ENCODE peak calls at places on chromosomes 11 and 22, in five cellular contexts. E is H1, R is HepG2, Q is GM12891, J is GM12878. C is an unnamed sample.

GRCh38 chr11:95531116-95531515 is 258.5 kb downstream of the FAM76B start:
- DNase-seq in E (no peak), R (no peak), Q (no peak), J (no peak), C (no peak)

GRCh38 chr22:36238348-36239149 is 778 bp downstream of the APOL2 start:
- DNase-seq in E (no peak), R (no peak), Q (no peak), J (no peak), C (no peak)

GRCh38 chr11:44923080-44923479 is 27.6 kb downstream of the TP53I11 start:
- DNase-seq in E (no peak), R (no peak), Q (no peak), J (no peak), C (no peak)

GRCh38 chr11:105619556-105619955 is 9.7 kb downstream of the GRIA4 start:
- DNase-seq in E (no peak), R (no peak), Q (no peak), J (no peak), C (no peak)

GRCh38 chr22:42164901-42165300 is 34.3 kb upstream of the CYP2D6 start:
- DNase-seq in E (no peak), R (no peak), Q (no peak), J (no peak), C (no peak)

GRCh38 chr11:13238879-13239514 is 38.6 kb upstream of the BMAL1 start:
- DNase-seq in E (no peak), R (peak), Q (peak), J (no peak), C (no peak)

GRCh38 chr11:94130589-94131362 is 2.1 kb downstream of the PANX1 start:
- DNase-seq in E (no peak), R (no peak), Q (no peak), J (no peak), C (no peak)

GRCh38 chr11:27055065-27055682 is 14.6 kb downstream of the BBOX1 start:
- DNase-seq in E (no peak), R (peak), Q (no peak), J (no peak), C (no peak)

GRCh38 chr11:102971766-102972165 is 16.2 kb upstream of the MMP13 start:
- DNase-seq in E (no peak), R (no peak), Q (no peak), J (no peak), C (no peak)

GRCh38 chr11:8247312-8247711 is 16.4 kb downstream of the LMO1 start:
- DNase-seq in E (no peak), R (no peak), Q (no peak), J (no peak), C (no peak)

GRCh38 chr11:26993965-26994446 is at the start of gene FIBIN:
- DNase-seq in E (no peak), R (no peak), Q (no peak), J (no peak), C (no peak)

GRCh38 chr11:124657922-124658321 is 15.6 kb downstream of the SIAE start:
- DNase-seq in E (no peak), R (no peak), Q (no peak), J (no peak), C (no peak)

GRCh38 chr22:23632178-23632577 is at the start of gene DRICH1:
- DNase-seq in E (no peak), R (no peak), Q (no peak), J (no peak), C (no peak)

GRCh38 chr11:76666408-76666807 is 4.1 kb downstream of the LRRC32 start:
- DNase-seq in E (no peak), R (no peak), Q (no peak), J (no peak), C (peak)

GRCh38 chr11:58301576-58301975 is 33.5 kb upstream of the OR10W1 start:
- DNase-seq in E (no peak), R (no peak), Q (no peak), J (no peak), C (no peak)

GRCh38 chr11:30487200-30487898 is 98.8 kb downstream of the MPPED2 start:
- DNase-seq in E (no peak), R (no peak), Q (no peak), J (no peak), C (no peak)

GRCh38 chr22:42297778-42298177 is 27.3 kb upstream of the TCF20 start:
- DNase-seq in E (no peak), R (peak), Q (no peak), J (no peak), C (no peak)

GRCh38 chr11:28400236-28401100 is 292.3 kb downstream of the METTL15 start:
- DNase-seq in E (no peak), R (peak), Q (no peak), J (no peak), C (no peak)

GRCh38 chr11:8209208-8209807 is 40.5 kb upstream of the RIC3 start:
- DNase-seq in E (no peak), R (no peak), Q (no peak), J (no peak), C (no peak)

GRCh38 chr22:36009085-36009484 is 19.5 kb downstream of the RBFOX2 start:
- DNase-seq in E (no peak), R (no peak), Q (no peak), J (no peak), C (no peak)

GRCh38 chr11:46278387-46279173 is 1.1 kb downstream of the CREB3L1 start:
- DNase-seq in E (no peak), R (no peak), Q (no peak), J (no peak), C (no peak)

GRCh38 chr11:32396331-32396730 is 39.0 kb downstream of the WT1 start:
- DNase-seq in E (no peak), R (no peak), Q (no peak), J (peak), C (no peak)

GRCh38 chr11:108322666-108323065 is 99.8 kb downstream of the ATM start:
- DNase-seq in E (no peak), R (no peak), Q (no peak), J (no peak), C (no peak)

DNA sequence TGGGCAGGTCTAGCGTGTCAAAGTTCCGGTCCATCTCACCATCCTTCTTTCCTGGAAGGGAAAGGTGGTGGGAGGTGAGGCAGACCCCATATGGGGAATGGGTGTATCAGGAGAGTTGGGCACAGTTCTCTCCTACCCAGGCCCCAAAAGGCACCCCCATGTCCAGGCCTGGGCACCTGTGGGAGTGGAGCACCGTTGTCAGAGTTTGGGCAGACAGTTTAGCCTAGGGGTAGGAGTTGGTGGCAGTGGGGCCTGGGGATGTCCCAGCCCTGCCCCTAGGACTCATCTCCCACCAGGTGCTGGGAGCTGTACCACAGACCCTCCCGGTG is 34.1 kb upstream of the TXNRD2 start:
- DNase-seq in E (no peak), R (no peak), Q (no peak), J (no peak), C (no peak)
- TF ChIP-seq POLR2A in E (no peak), R (no peak), Q (no peak), J (no peak), C (no peak)

DNA sequence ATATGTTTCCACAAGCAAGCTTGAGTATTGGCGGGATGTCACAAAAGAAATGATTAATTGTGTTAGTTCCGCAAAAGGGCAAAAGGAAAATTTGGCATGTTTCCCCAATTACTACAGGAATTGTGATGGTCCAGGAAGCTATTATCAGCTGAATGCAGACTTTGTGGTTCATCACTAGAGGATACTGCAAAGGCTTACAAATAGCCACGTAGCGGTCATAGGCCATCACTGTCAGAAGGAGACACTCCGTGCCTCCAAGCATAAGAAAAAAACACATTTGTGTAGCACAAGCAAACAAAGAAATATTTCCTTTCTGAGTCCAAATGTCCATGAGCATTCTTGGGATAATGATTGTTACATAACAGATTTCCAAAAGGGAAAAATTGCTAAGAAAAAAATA is 1.8 kb downstream of the OR10AG1 start:
- DNase-seq in E (no peak), R (no peak), Q (no peak), J (no peak), C (no peak)
- TF ChIP-seq TAF1 in E (no peak), R (no peak), Q (no peak), J (no peak), C (no peak)

GRCh38 chr22:49291781-49292180 is 535.9 kb downstream of the BRD1 start:
- DNase-seq in E (no peak), R (no peak), Q (no peak), J (no peak), C (no peak)
- TF ChIP-seq POLR2AphosphoS5 in E (no peak), R (no peak), Q (no peak), J (no peak), C (no peak)

DNA sequence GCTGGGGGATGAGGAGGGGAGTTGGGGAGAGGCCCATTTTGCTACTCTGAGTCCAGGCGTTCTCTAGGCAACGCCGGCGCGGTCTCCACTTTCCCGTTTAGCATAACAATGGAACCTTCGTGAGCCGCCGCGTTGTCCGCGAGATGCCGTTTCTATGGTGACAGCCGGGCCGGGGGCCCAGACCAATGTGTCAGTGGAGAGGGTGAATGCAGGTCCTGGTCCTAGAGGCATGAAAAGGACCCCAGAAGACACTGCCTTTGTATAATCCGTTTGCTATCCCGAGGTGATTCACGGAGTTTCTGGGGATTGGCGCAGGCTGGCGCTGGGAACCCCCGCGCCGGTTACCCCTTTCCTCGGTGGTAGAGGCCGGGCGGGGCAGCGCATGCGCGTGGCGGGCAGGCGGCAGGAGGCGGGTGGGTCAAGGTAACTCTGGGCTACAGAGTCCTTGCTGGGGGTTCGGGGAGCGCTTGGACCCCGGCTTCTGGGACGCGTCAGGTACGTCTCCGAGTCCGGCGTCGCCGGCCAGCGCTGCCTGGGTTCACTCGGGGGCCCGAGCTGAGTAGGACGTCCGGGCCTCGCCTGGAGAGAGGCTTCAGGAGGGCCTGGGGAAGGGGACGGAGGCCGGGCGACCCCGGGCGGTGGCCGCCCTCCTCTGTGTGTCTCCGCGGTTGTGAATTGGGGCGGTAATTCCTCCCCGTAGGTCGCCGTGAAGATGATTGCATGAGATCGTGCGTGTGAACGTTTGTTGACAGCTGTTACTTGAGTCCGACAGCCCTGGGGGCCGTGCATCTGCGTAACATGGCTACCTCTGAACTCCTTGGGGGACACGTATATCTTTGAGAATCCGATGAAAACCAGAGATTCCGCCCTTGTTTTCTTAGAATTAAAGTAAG is at the start of the genes CBY1 and FAM227A:
- DNase-seq in E (peak), R (peak), Q (peak), J (peak), C (peak)
- TF ChIP-seq POLR2A in E (peak), R (peak), Q (peak), J (peak), C (peak)

DNA sequence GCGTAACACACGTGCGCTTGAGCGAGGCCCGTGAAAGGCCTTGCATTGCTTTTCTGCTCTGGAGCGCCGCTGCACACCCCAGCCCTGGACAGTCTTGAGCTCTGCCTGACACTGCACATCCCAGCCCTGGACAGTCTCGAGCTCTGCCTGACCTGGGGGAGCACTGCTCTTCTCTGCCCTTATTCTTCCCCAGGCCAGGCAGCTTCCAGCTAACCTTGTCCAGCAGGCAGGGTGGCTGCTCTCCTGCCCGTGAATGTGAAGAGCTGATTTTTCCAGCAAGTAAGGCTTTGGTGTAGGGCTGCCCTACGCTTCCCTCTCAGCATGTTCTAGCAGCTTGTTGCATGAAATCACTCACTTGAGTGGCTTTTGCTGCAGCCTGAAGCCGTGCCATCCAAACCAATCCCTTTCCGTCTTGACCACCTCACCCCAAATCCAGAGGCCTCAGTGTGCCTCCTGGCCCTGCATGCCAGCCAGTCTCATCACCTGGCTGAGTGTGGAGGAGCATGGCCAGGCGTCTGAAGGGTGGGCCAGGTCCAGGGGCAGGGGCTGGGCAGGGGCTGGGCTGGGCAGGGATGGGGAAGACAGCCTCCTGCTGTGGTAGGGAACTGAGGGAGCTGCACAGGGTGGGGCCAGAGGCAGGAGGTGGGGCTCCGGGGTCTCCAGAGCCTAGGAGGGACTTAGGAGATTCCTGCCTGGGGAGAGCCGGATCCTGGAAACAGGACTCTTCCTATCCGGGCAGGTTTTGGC is 89.5 kb upstream of the B3GAT1 start:
- DNase-seq in E (no peak), R (no peak), Q (no peak), J (no peak), C (no peak)
- TF ChIP-seq TAF1 in E (no peak), R (no peak), Q (no peak), J (no peak), C (no peak)

DNA sequence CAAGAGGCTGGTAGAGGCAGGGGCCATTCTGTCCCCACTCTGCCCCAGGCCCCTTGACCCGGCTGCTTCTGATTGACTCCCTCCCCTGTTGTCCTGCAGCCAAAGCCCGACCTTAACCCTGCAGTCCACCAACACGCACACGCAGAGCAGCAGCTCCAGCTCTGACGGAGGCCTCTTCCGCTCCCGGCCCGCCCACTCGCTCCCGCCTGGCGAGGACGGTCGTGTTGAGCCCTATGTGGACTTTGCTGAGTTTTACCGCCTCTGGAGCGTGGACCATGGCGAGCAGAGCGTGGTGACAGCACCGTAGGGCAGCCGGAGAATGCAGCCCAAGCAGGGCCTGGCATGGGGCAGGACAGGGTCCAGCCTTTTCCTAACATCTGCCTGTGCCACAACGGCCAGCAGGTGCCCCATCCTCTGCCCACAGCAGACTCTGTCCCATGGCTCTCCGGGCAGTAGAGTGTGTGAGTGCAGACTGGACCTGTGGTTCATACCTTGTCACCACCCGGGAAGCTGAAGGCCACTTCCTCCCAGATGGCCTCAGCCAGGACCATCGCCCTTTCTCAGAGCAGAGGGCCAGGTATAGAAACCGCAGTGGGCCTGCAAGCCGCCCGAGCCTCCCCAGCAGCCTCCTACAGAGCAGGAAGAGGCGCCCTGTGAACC is 26.8 kb upstream of the MGAT3 start:
- DNase-seq in E (no peak), R (no peak), Q (no peak), J (no peak), C (no peak)
- TF ChIP-seq POLR2AphosphoS5 in E (no peak), R (no peak), Q (no peak), J (no peak), C (no peak)

GRCh38 chr11:119108857-119109221 is 1.7 kb downstream of the C2CD2L start:
- DNase-seq in E (no peak), R (peak), Q (no peak), J (no peak), C (no peak)

GRCh38 chr11:119109843-119110242 is 2.7 kb downstream of the C2CD2L start:
- DNase-seq in E (no peak), R (no peak), Q (no peak), J (no peak), C (no peak)

GRCh38 chr11:119107538-119108150 is 500 bp downstream of the C2CD2L start:
- DNase-seq in E (no peak), R (no peak), Q (peak), J (no peak), C (no peak)

GRCh38 chr11:119106564-119107537 is at the start of gene C2CD2L:
- DNase-seq in E (no peak), R (peak), Q (peak), J (peak), C (peak)

DNA sequence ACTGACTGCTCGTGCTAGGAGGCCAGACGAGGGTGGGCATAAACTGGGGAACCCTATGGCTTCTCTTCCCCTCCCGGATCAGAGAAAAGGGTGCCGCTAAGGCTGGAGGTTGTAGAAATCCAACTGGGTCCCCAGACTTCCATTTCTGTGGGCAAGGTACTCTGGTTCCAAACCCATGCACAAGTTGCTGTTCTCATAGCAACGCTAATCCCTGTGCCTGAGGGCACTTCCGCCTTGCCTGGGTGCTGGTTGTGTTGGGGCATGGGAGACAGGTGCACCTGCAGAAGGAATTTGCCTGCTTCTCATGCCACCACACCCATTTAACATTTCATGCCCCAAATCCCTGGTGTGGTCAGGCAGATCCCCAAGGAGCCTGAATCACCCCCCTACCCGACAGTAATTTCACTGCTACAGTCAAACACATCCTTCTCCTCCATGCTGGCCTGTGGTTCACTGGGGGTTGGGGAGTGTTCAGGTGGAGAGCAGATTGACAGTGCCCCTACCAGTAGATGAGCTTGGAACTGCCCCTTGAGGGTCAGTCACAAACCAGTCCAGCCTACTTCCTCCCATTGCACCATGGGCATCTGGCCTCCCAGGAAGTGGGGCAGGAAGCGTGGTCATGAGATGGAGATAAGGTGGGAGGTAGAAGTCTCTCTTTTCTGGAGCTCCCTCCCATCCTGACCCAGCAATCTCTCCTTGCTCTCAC is 1.2 kb downstream of the C2CD2L start:
- DNase-seq in E (no peak), R (peak), Q (peak), J (no peak), C (no peak)
- TF ChIP-seq POLR2A in E (no peak), R (peak), Q (no peak), J (no peak), C (no peak)

GRCh38 chr11:10503217-10503616 is 37.8 kb downstream of the RNF141 start:
- DNase-seq in E (no peak), R (no peak), Q (no peak), J (no peak), C (no peak)
- TF ChIP-seq TAF1 in E (no peak), R (no peak), Q (no peak), J (no peak), C (no peak)

DNA sequence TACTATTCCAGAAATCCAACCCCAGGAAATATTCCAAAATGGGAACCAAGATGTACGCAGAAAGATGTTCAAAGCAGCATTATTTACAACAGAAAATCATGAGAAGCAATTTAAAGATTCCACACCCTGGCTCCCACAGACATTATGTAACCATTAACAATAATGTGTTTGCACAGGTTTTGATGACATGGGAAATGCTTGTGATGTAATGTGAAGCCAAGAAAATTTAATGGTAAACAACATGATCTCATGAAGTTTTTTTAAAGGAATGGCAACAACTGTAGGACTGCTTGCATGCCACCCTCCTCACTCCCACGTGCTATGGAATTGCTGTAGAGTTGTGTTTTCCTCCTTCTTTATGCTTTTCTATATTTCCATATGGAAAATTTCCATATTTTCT is 20.7 kb downstream of the LRFN4 start:
- DNase-seq in E (no peak), R (no peak), Q (no peak), J (no peak), C (no peak)
- TF ChIP-seq POLR2AphosphoS5 in E (no peak), R (no peak), Q (no peak), J (no peak), C (no peak)

DNA sequence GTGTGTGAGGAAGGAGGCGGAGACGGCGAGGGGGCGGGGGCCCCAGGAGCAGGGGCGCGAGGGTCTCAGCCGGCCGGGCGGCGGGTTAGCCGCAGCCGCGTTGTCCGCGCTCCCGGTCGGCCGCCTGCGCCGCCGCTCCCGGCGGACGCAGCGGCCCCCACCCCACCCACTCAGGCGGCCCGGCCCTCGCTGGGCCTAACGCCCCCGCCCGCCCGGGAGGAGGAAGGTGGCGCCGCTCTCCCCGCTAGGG is at the start of gene FCHSD2:
- DNase-seq in E (no peak), R (no peak), Q (no peak), J (no peak), C (no peak)
- TF ChIP-seq POLR2A in E (no peak), R (no peak), Q (peak), J (no peak), C (no peak)